ENCODE peak calls at places on chromosome 4, in four cellular contexts. One of them, this sample, is unnamed.

GRCh38 chr4:139584784-139585183 is 28.8 kb upstream of the SETD7 start:
- DNase-seq in left ventricle myocardium inferior: no peak
- DNase-seq in K562: no peak
- DNase-seq in colonic mucosa: no peak
- DNase-seq in this sample: no peak

GRCh38 chr4:155966171-155966570 is 12.5 kb upstream of the CTSO start:
- DNase-seq in K562: no peak
- DNase-seq in left ventricle myocardium inferior: no peak
- DNase-seq in colonic mucosa: no peak
- DNase-seq in this sample: no peak

GRCh38 chr4:123869517-123870282 is 473.1 kb downstream of the SPRY1 start:
- DNase-seq in K562: no peak
- DNase-seq in colonic mucosa: no peak
- DNase-seq in left ventricle myocardium inferior: no peak
- DNase-seq in this sample: no peak

GRCh38 chr4:152258804-152259708 is 276.8 kb downstream of the FBXW7 start:
- DNase-seq in left ventricle myocardium inferior: no peak
- DNase-seq in K562: no peak
- DNase-seq in colonic mucosa: no peak
- DNase-seq in this sample: no peak

GRCh38 chr4:168566736-168567135 is 69.9 kb downstream of the PALLD start:
- DNase-seq in colonic mucosa: no peak
- DNase-seq in K562: no peak
- DNase-seq in left ventricle myocardium inferior: no peak
- DNase-seq in this sample: no peak

GRCh38 chr4:77538574-77539157 is 67.0 kb upstream of the CXCL13 start:
- DNase-seq in colonic mucosa: peak
- DNase-seq in K562: no peak
- DNase-seq in left ventricle myocardium inferior: no peak
- DNase-seq in this sample: no peak

GRCh38 chr4:147550626-147551250 is 66.5 kb upstream of the TMEM184C start:
- DNase-seq in colonic mucosa: no peak
- DNase-seq in K562: no peak
- DNase-seq in left ventricle myocardium inferior: no peak
- DNase-seq in this sample: no peak

GRCh38 chr4:93814722-93815121 is 13.8 kb upstream of the ATOH1 start:
- DNase-seq in left ventricle myocardium inferior: no peak
- DNase-seq in K562: no peak
- DNase-seq in colonic mucosa: peak
- DNase-seq in this sample: no peak

GRCh38 chr4:11549525-11549924 is 120.8 kb upstream of the HS3ST1 start:
- DNase-seq in K562: no peak
- DNase-seq in left ventricle myocardium inferior: no peak
- DNase-seq in colonic mucosa: no peak
- DNase-seq in this sample: no peak

GRCh38 chr4:43251760-43252317 is 359.3 kb downstream of the GRXCR1 start:
- DNase-seq in K562: no peak
- DNase-seq in left ventricle myocardium inferior: no peak
- DNase-seq in colonic mucosa: no peak
- DNase-seq in this sample: no peak

GRCh38 chr4:163395055-163395454 is 51.4 kb downstream of the NPY5R start:
- DNase-seq in colonic mucosa: no peak
- DNase-seq in K562: no peak
- DNase-seq in left ventricle myocardium inferior: no peak
- DNase-seq in this sample: no peak

GRCh38 chr4:57043304-57044251 is 64.9 kb downstream of the POLR2B start:
- DNase-seq in colonic mucosa: no peak
- DNase-seq in left ventricle myocardium inferior: no peak
- DNase-seq in K562: no peak
- DNase-seq in this sample: peak

GRCh38 chr4:185811509-185812364 is at the start of gene SORBS2:
- DNase-seq in K562: no peak
- DNase-seq in left ventricle myocardium inferior: no peak
- DNase-seq in colonic mucosa: peak
- DNase-seq in this sample: peak

GRCh38 chr4:180084561-180084960 is 2158.6 kb upstream of the TENM3 start:
- DNase-seq in left ventricle myocardium inferior: no peak
- DNase-seq in colonic mucosa: no peak
- DNase-seq in K562: no peak
- DNase-seq in this sample: no peak
- H3K4me3 ChIP-seq in left ventricle myocardium inferior: no peak
- H3K4me3 ChIP-seq in colonic mucosa: no peak
- H3K4me3 ChIP-seq in K562: no peak
- H3K4me3 ChIP-seq in this sample: no peak

GRCh38 chr4:675036-675804 is 878 bp downstream of the MYL5 start:
- DNase-seq in colonic mucosa: no peak
- DNase-seq in left ventricle myocardium inferior: peak
- DNase-seq in K562: no peak
- DNase-seq in this sample: no peak
- H3K27ac ChIP-seq in colonic mucosa: peak
- H3K27ac ChIP-seq in left ventricle myocardium inferior: peak
- H3K27ac ChIP-seq in K562: peak
- H3K27ac ChIP-seq in this sample: peak

DNA sequence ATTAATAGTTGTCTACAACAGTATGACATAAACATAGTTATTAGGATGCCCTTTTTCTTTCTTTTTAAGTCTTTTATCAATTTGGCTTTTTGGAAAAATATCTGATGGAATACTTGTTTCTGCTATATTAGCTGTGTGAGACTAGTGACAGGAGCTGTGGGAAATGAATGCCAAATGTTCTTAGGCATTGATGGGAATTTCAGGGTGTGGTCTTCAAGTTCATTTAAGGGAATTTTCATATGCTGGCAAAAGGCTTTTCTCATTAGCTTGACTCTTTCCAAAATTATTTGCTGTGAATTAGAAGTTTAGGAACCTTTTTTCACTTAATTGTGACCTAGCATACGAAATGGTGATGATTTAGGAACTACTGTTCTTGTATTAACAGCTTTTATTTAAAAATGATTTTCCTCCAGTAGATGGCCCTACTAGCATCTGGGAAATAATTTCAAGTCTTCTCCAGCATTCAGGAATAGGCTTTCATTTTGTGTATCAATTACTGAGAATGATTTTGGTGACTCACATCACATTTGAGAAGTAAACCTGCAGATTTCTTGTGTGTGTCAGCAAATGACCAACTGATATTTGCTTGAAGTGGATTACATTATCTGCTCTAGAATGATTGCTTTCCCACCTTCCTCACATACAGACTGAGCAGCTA is 70.9 kb downstream of the HTT start:
- DNase-seq in left ventricle myocardium inferior: no peak
- DNase-seq in colonic mucosa: no peak
- DNase-seq in K562: no peak
- DNase-seq in this sample: peak
- TF ChIP-seq CTCF in left ventricle myocardium inferior: peak
- TF ChIP-seq CTCF in colonic mucosa: no peak
- TF ChIP-seq CTCF in K562: peak
- TF ChIP-seq CTCF in this sample: no peak

DNA sequence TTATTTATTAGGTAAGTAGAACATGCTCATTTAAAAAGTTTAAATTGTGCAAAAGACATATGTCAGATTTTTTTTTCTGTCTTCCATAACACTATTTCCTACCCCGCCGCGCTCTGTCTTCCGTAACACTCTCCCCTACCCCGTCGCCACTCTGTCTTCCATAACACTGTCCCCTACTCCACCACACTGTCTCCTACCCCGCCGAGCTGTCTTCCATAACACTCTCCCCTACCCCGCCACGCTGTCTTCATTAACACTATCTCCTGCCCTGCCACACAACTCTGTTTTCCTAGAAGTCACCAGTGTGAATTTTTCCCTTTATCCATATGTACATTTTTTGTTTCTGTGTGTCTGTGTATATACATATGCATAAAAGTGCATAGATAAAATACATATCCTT is 4.4 kb downstream of the MSMO1 start:
- DNase-seq in K562: peak
- DNase-seq in left ventricle myocardium inferior: no peak
- DNase-seq in colonic mucosa: no peak
- DNase-seq in this sample: no peak
- H3K4me3 ChIP-seq in K562: peak
- H3K4me3 ChIP-seq in left ventricle myocardium inferior: no peak
- H3K4me3 ChIP-seq in colonic mucosa: no peak
- H3K4me3 ChIP-seq in this sample: peak

GRCh38 chr4:73814679-73815078 is 21.8 kb upstream of the CXCL6 start:
- DNase-seq in colonic mucosa: no peak
- DNase-seq in left ventricle myocardium inferior: no peak
- DNase-seq in K562: no peak
- DNase-seq in this sample: no peak

GRCh38 chr4:73821325-73821724 is 15.2 kb upstream of the CXCL6 start:
- DNase-seq in colonic mucosa: no peak
- DNase-seq in left ventricle myocardium inferior: no peak
- DNase-seq in K562: no peak
- DNase-seq in this sample: peak

GRCh38 chr4:73816814-73817213 is 19.7 kb upstream of the CXCL6 start:
- DNase-seq in colonic mucosa: no peak
- DNase-seq in K562: no peak
- DNase-seq in left ventricle myocardium inferior: no peak
- DNase-seq in this sample: peak

GRCh38 chr4:73815145-73815544 is 21.3 kb upstream of the CXCL6 start:
- DNase-seq in colonic mucosa: no peak
- DNase-seq in K562: no peak
- DNase-seq in left ventricle myocardium inferior: no peak
- DNase-seq in this sample: no peak

DNA sequence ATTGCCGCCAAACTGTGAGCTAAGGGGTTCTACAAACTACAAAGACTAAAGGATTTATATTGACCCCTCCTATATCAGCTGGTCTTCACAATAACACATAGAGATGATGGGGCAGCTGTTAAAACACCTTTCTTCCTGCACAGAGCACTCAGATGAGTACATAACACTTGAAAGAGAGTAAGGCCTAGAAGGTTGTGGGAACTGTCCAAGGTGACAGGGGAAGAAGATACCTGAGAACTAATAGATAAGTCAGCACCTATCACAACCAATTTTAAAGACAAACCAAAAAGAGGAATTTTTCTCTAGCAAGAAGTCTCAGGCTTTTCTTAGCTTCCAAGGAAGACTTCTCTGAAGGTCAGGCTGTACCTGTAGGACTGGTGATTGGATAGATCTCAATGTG is 19.1 kb upstream of the CXCL6 start:
- DNase-seq in left ventricle myocardium inferior: no peak
- DNase-seq in K562: no peak
- DNase-seq in colonic mucosa: no peak
- DNase-seq in this sample: no peak
- H3K27ac ChIP-seq in left ventricle myocardium inferior: no peak
- H3K27ac ChIP-seq in K562: no peak
- H3K27ac ChIP-seq in colonic mucosa: no peak
- H3K27ac ChIP-seq in this sample: no peak

GRCh38 chr4:180031330-180031729 is 2211.9 kb upstream of the TENM3 start:
- DNase-seq in K562: no peak
- DNase-seq in left ventricle myocardium inferior: no peak
- DNase-seq in colonic mucosa: no peak
- DNase-seq in this sample: no peak

GRCh38 chr4:180028682-180029081 is 2214.5 kb upstream of the TENM3 start:
- DNase-seq in colonic mucosa: peak
- DNase-seq in K562: peak
- DNase-seq in left ventricle myocardium inferior: peak
- DNase-seq in this sample: peak
- TF ChIP-seq CTCF in colonic mucosa: peak
- TF ChIP-seq CTCF in K562: no peak
- TF ChIP-seq CTCF in left ventricle myocardium inferior: no peak
- TF ChIP-seq CTCF in this sample: no peak

This sample was measured in cardiac muscle cell.